ENCODE peak calls at places on chromosomes 1 and 21, in six cellular contexts. T is stimulated activated CD4-positive, alpha-beta T cell treated with anti-CD3 and anti-CD28 coated beads, Interleukin-4, amount 100 ng/mL, for 4 hours; A is stimulated activated CD8-positive, alpha-beta memory T cell treated with anti-CD3 and anti-CD28 coated beads, Interleukin-7, amount 100 ng/mL, for 1 hour; X is activated CD8-positive, alpha-beta memory T cell treated with anti-CD3 and anti-CD28 coated beads for 24 hours; W is LHCN-M2; H is osteocyte. R is an unnamed sample.

GRCh38 chr1:154943649-154944421 is 7.3 kb upstream of the PMVK start:
- DNase-seq in T (peak; percentile 39), A (no peak), X (peak; percentile 75), W (no peak), H (no peak), R (peak; percentile 21)

GRCh38 chr1:2614145-2614544 is 18.7 kb downstream of the MMEL1 start:
- DNase-seq in T (no peak), A (no peak), X (no peak), W (no peak), H (no peak), R (no peak)

GRCh38 chr1:185426761-185427698 is 110.0 kb upstream of the IVNS1ABP start:
- DNase-seq in T (no peak), A (no peak), X (no peak), W (peak; percentile 68), H (no peak), R (no peak)

GRCh38 chr1:85230305-85230977 is 29.0 kb downstream of the C1orf52 start:
- DNase-seq in T (no peak), A (no peak), X (no peak), W (no peak), H (no peak), R (no peak)

GRCh38 chr21:33121715-33122475 is 52.0 kb downstream of the OLIG1 start:
- DNase-seq in T (no peak), A (no peak), X (no peak), W (peak; percentile 44), H (no peak), R (no peak)

GRCh38 chr1:47763456-47764171 is 233.6 kb downstream of the TRABD2B start:
- DNase-seq in T (no peak), A (no peak), X (no peak), W (no peak), H (no peak), R (no peak)

GRCh38 chr1:245411245-245411644 is 256.5 kb downstream of the KIF26B start:
- DNase-seq in T (no peak), A (no peak), X (no peak), W (no peak), H (no peak), R (no peak)

GRCh38 chr1:59110287-59110686 is 186.6 kb upstream of the FGGY start:
- DNase-seq in T (no peak), A (no peak), X (no peak), W (no peak), H (no peak), R (no peak)

GRCh38 chr1:183568176-183569041 is 21.9 kb downstream of the NCF2 start:
- DNase-seq in T (no peak), A (no peak), X (no peak), W (no peak), H (peak; percentile 69), R (no peak)

GRCh38 chr1:54542962-54543539 is 5.0 kb upstream of the ACOT11 start:
- DNase-seq in T (no peak), A (no peak), X (no peak), W (no peak), H (no peak), R (no peak)

GRCh38 chr1:16372535-16373340 is 5.7 kb downstream of the SZRD1 start:
- DNase-seq in T (no peak), A (no peak), X (no peak), W (no peak), H (no peak), R (no peak)

GRCh38 chr1:61853545-61853944 is 111.3 kb downstream of the PATJ start:
- DNase-seq in T (no peak), A (no peak), X (no peak), W (peak; percentile 19), H (no peak), R (no peak)